ENCODE peak calls at places on chromosomes 1 and 21, in five cellular contexts. F is thoracic aorta, H is fibroblast of lung, V is heart right ventricle, O is heart left ventricle. B is an unnamed sample.
A peak's percentile ranks its signal among the peaks of the same experiment; 100 is the strongest.

GRCh38 chr1:30783244-30783915 is 25.8 kb upstream of the LAPTM5 start:
- DNase-seq in F (no peak), H (no peak), V (peak; percentile 40), O (no peak), B (no peak)

GRCh38 chr21:44939532-44940115 is at the start of gene SLX9:
- DNase-seq in F (no peak), H (peak; percentile 75), V (peak; percentile 66), O (peak; percentile 72), B (peak; percentile 90)

GRCh38 chr1:163307479-163308171 is 14.1 kb upstream of the NUF2 start:
- DNase-seq in F (no peak), H (peak; percentile 71), V (no peak), O (no peak), B (peak; percentile 40)

GRCh38 chr1:18707696-18708257 is 77.1 kb downstream of the PAX7 start:
- DNase-seq in F (no peak), H (no peak), V (no peak), O (no peak), B (no peak)

GRCh38 chr1:45607407-45608074 is 16.3 kb downstream of the CCDC17 start:
- DNase-seq in F (no peak), H (no peak), V (no peak), O (no peak), B (no peak)

GRCh38 chr1:182340233-182341058 is 51.1 kb downstream of the GLUL start:
- DNase-seq in F (no peak), H (no peak), V (no peak), O (no peak), B (no peak)

GRCh38 chr1:944341-945325 is 14.4 kb downstream of the NOC2L start:
- DNase-seq in F (no peak), H (peak; percentile 95), V (peak; percentile 53), O (peak; percentile 63), B (no peak)

GRCh38 chr1:117176579-117176978 is 34.1 kb downstream of the VTCN1 start:
- DNase-seq in F (no peak), H (no peak), V (no peak), O (no peak), B (no peak)

GRCh38 chr1:53078333-53079101 is 16.5 kb downstream of the PODN start:
- DNase-seq in F (no peak), H (no peak), V (no peak), O (no peak), B (no peak)

GRCh38 chr1:52659356-52659755 is 26.4 kb downstream of the SHISAL2A start:
- DNase-seq in F (no peak), H (no peak), V (no peak), O (no peak), B (peak; percentile 86)

GRCh38 chr1:195026792-195027191 is 1581.4 kb downstream of the KCNT2 start:
- DNase-seq in F (no peak), H (no peak), V (no peak), O (no peak), B (no peak)

GRCh38 chr1:54331843-54332688 is 74.1 kb downstream of the SSBP3 start:
- DNase-seq in F (no peak), H (no peak), V (no peak), O (no peak), B (no peak)

GRCh38 chr1:161838362-161838761 is 72.2 kb downstream of the ATF6 start:
- DNase-seq in F (no peak), H (peak; percentile 72), V (peak; percentile 4), O (no peak), B (no peak)

GRCh38 chr1:223137402-223138100 is 5.5 kb downstream of the TLR5 start:
- DNase-seq in F (no peak), H (peak; percentile 85), V (no peak), O (no peak), B (peak; percentile 59)

GRCh38 chr1:24159366-24159765 is 16.4 kb upstream of the IL22RA1 start:
- DNase-seq in F (no peak), H (no peak), V (no peak), O (no peak), B (no peak)

GRCh38 chr1:110421159-110421777 is 13.8 kb upstream of the LAMTOR5 start:
- DNase-seq in F (no peak), H (peak; percentile 66), V (no peak), O (no peak), B (peak; percentile 39)

GRCh38 chr1:87766737-87767136 is 438.1 kb downstream of the LMO4 start:
- DNase-seq in F (no peak), H (no peak), V (no peak), O (no peak), B (peak; percentile 44)

GRCh38 chr1:118223426-118223825 is 38.4 kb upstream of the SPAG17 start:
- DNase-seq in F (no peak), H (no peak), V (peak; percentile 15), O (no peak), B (peak; percentile 53)

GRCh38 chr1:237300642-237301041 is 258.7 kb downstream of the RYR2 start:
- DNase-seq in F (no peak), H (no peak), V (no peak), O (no peak), B (no peak)

GRCh38 chr1:203500279-203500678 is 6.3 kb downstream of the OPTC start:
- DNase-seq in F (no peak), H (no peak), V (no peak), O (no peak), B (no peak)

GRCh38 chr1:155267373-155267772 is 5.2 kb upstream of the SCAMP3 start:
- DNase-seq in F (no peak), H (no peak), V (no peak), O (no peak), B (no peak)

GRCh38 chr1:96416111-96416595 is 305.4 kb upstream of the PTBP2 start:
- DNase-seq in F (peak; percentile 22), H (peak; percentile 100), V (peak; percentile 34), O (peak; percentile 17), B (peak; percentile 84)

GRCh38 chr1:220673921-220674320 is 16.2 kb upstream of the C1orf115 start:
- DNase-seq in F (no peak), H (no peak), V (no peak), O (no peak), B (no peak)

GRCh38 chr1:13628218-13628617 is 44.6 kb downstream of the PDPN start:
- DNase-seq in F (no peak), H (no peak), V (no peak), O (no peak), B (peak; percentile 67)

GRCh38 chr1:232384172-232384571 is 245.8 kb downstream of the SIPA1L2 start:
- DNase-seq in F (no peak), H (no peak), V (no peak), O (no peak), B (no peak)

GRCh38 chr1:9907441-9907840 is 2.6 kb downstream of the CTNNBIP1 start:
- DNase-seq in F (no peak), H (no peak), V (no peak), O (no peak), B (no peak)

GRCh38 chr1:61139324-61140055 is 57.1 kb downstream of the NFIA start:
- DNase-seq in F (no peak), H (peak; percentile 45), V (no peak), O (no peak), B (peak; percentile 83)

GRCh38 chr1:93665015-93665414 is 16.6 kb downstream of the BCAR3 start:
- DNase-seq in F (no peak), H (no peak), V (no peak), O (no peak), B (no peak)
- H3K4me1 ChIP-seq in F (peaks cover 69% of the 10 kb centered on the region), H (peaks cover 40% of the 10 kb centered on the region), V (peaks cover 79% of the 10 kb centered on the region), O (peaks cover 93% of the 10 kb centered on the region), B (peaks cover 81% of the 10 kb centered on the region)

GRCh38 chr1:84168783-84169182 is 24.7 kb downstream of the PRKACB start:
- DNase-seq in F (no peak), H (no peak), V (no peak), O (no peak), B (no peak)
- H3K4me3 ChIP-seq in F (no peak overlapping the region), H (no peak overlapping the region), V (no peak overlapping the region), O (no peak overlapping the region), B (no peak overlapping the region)

DNA sequence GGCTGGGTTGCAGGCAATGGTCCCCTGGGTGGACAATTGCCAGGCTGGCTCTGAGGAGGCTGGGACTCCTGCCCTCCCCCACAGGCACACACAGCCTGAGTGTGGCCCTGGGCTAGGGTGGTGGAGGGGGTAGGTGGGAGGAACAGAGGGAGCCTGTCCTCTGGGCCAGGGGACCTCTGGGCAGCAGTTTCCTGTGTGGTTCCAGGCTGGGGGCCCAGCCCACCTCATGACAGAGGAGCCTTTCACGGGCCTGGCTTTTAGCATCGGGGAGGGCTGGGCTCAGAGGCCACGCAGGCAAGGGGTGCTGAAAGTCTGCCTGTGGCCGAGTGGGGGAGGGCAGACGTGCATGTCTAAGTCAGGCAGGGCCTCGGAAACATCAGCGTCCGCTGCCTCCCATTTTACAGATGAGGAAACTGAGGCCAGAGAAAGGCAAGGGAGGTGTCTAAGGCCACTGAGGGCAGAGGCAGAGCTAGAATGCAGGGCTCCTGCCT is 7.0 kb downstream of the EXTL1 start:
- DNase-seq in F (no peak), H (no peak), V (no peak), O (no peak), B (no peak)
- H3K4me1 ChIP-seq in F (no peaks in the 10 kb centered on the region), H (no peaks in the 10 kb centered on the region), V (no peaks in the 10 kb centered on the region), O (peaks cover 15% of the 10 kb centered on the region), B (no peaks in the 10 kb centered on the region)

DNA sequence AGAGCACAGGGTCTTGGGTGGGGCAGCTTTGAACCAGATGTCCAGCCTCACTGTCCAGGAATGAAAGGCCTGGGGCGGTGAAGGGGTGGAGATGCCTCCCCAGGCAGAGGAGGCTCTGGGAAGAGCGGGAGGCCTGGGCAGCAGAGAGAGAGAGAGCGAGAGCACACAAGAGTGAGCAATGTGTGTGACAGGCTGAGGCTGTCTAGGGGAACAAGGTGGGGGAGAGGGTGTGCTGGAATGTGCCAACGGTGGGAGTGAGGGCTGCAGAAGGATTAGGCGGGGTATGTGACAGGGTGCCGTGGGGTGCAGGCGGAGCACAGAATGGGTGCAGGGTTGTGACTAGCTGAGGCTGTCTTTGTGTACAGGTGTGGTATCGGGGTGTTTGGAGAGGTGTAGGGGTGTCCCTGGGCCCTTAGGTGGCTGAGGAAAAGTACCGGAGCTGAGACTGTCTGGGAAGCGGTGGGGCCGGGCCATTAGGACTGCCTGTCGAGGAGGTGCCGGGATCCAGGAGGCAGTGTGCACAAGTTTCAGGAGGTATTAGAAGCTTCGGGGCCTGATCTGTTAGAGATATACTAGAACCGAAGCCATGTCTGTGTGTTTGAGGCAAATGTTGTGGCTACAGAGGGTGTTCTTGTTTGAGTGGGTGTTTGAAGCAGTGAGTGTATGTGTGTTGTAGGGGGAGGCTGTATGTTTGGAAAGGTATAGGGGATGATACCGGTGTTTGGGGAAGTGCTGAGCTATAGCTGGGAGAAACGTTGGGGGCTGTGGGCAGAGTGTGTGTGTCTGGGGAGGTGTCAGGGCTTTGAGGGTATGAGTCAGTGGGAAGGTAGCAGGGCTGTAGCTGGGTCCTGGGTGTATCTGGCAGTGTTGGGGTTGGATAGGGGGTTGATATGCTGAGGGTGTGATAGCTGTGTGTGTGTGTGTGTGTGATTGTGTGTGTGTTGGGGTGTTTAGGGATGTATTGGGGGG is 9.1 kb downstream of the AHDC1 start:
- DNase-seq in F (no peak), H (no peak), V (no peak), O (no peak), B (no peak)
- H3K4me3 ChIP-seq in F (no peak overlapping the region), H (no peak overlapping the region), V (no peak overlapping the region), O (no peak overlapping the region), B (no peak overlapping the region)

DNA sequence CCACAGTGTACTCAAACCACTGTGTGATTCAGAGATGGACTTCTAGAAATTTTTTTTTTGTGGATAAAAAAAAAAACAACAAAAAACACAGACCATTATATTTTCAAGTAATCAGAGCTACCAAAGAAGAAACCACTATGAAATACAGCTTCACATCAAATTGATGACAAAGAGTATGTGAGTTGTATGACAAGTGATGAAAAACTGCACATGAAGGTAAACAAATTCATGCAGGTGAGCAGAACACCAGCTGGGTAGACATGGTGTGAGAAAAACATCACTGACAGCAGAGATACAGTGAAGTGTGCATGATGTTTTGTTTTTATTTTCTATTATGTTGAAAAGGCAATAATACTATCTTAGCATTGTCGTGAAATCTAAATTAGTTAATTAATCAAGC is 8.0 kb upstream of the PTPRC start:
- DNase-seq in F (no peak), H (no peak), V (no peak), O (no peak), B (no peak)
- H3K4me1 ChIP-seq in F (no peaks in the 10 kb centered on the region), H (no peaks in the 10 kb centered on the region), V (no peaks in the 10 kb centered on the region), O (no peaks in the 10 kb centered on the region), B (no peaks in the 10 kb centered on the region)

GRCh38 chr1:169795687-169796086 is 980 bp upstream of the METTL18 start:
- DNase-seq in F (no peak), H (no peak), V (no peak), O (no peak), B (no peak)
- H3K4me3 ChIP-seq in F (peak overlapping the region; percentile 75), H (peak overlapping the region; percentile 79), V (peak overlapping the region; percentile 65), O (peak overlapping the region; percentile 76), B (peak overlapping the region; percentile 83)

B was measured in PC-3.